ENCODE peak calls at places on chromosomes 3 and 15, in four cellular contexts. One of them, this sample, is unnamed.

GRCh38 chr15:68589012-68589411 is 10.2 kb downstream of the CORO2B start:
- DNase-seq in CD8-positive, alpha-beta T cell: no peak
- DNase-seq in heart left ventricle: no peak
- DNase-seq in Peyer's patch: no peak
- DNase-seq in this sample: no peak

GRCh38 chr3:72960812-72961518 is 35.6 kb upstream of the PPP4R2 start:
- DNase-seq in CD8-positive, alpha-beta T cell: no peak
- DNase-seq in heart left ventricle: no peak
- DNase-seq in Peyer's patch: peak
- DNase-seq in this sample: peak

GRCh38 chr3:8793242-8793641 is 23.8 kb upstream of the OXTR start:
- DNase-seq in CD8-positive, alpha-beta T cell: no peak
- DNase-seq in heart left ventricle: no peak
- DNase-seq in Peyer's patch: no peak
- DNase-seq in this sample: no peak

GRCh38 chr15:101024709-101025108 is 105.6 kb downstream of the LRRK1 start:
- DNase-seq in CD8-positive, alpha-beta T cell: no peak
- DNase-seq in heart left ventricle: no peak
- DNase-seq in Peyer's patch: peak
- DNase-seq in this sample: no peak

GRCh38 chr3:1404270-1404669 is 311.4 kb downstream of the CNTN6 start:
- DNase-seq in CD8-positive, alpha-beta T cell: no peak
- DNase-seq in heart left ventricle: no peak
- DNase-seq in Peyer's patch: no peak
- DNase-seq in this sample: no peak

GRCh38 chr3:46662771-46663551 is 30.5 kb downstream of the ALS2CL start:
- DNase-seq in CD8-positive, alpha-beta T cell: no peak
- DNase-seq in heart left ventricle: no peak
- DNase-seq in Peyer's patch: peak
- DNase-seq in this sample: peak

GRCh38 chr3:52126036-52126435 is 28.2 kb downstream of the POC1A start:
- DNase-seq in CD8-positive, alpha-beta T cell: no peak
- DNase-seq in heart left ventricle: no peak
- DNase-seq in Peyer's patch: no peak
- DNase-seq in this sample: peak

GRCh38 chr15:93477188-93477587 is 388.2 kb upstream of the RGMA start:
- DNase-seq in CD8-positive, alpha-beta T cell: no peak
- DNase-seq in heart left ventricle: no peak
- DNase-seq in Peyer's patch: no peak
- DNase-seq in this sample: no peak

GRCh38 chr3:183537295-183537730 is 18.2 kb downstream of the KLHL6 start:
- DNase-seq in CD8-positive, alpha-beta T cell: no peak
- DNase-seq in heart left ventricle: no peak
- DNase-seq in Peyer's patch: no peak
- DNase-seq in this sample: peak

GRCh38 chr15:33831646-33832045 is 136.7 kb upstream of the CHRM5 start:
- DNase-seq in CD8-positive, alpha-beta T cell: no peak
- DNase-seq in heart left ventricle: no peak
- DNase-seq in Peyer's patch: no peak
- DNase-seq in this sample: no peak

GRCh38 chr3:66394261-66395249 is 106.3 kb downstream of the LRIG1 start:
- DNase-seq in CD8-positive, alpha-beta T cell: no peak
- DNase-seq in heart left ventricle: no peak
- DNase-seq in Peyer's patch: peak
- DNase-seq in this sample: peak

GRCh38 chr3:62378329-62378789 is 5.0 kb upstream of the FEZF2 start:
- DNase-seq in CD8-positive, alpha-beta T cell: no peak
- DNase-seq in heart left ventricle: no peak
- DNase-seq in Peyer's patch: no peak
- DNase-seq in this sample: no peak

GRCh38 chr3:66499881-66500574 is 794 bp downstream of the LRIG1 start:
- DNase-seq in CD8-positive, alpha-beta T cell: peak
- DNase-seq in heart left ventricle: peak
- DNase-seq in Peyer's patch: peak
- DNase-seq in this sample: peak

GRCh38 chr15:70158309-70158995 is 60.7 kb upstream of the TLE3 start:
- DNase-seq in CD8-positive, alpha-beta T cell: no peak
- DNase-seq in heart left ventricle: no peak
- DNase-seq in Peyer's patch: no peak
- DNase-seq in this sample: no peak

GRCh38 chr15:47750030-47750739 is 32.9 kb downstream of the SEMA6D start:
- DNase-seq in CD8-positive, alpha-beta T cell: no peak
- DNase-seq in heart left ventricle: no peak
- DNase-seq in Peyer's patch: peak
- DNase-seq in this sample: no peak

GRCh38 chr15:81161215-81161673 is 27.2 kb downstream of the CFAP161 start:
- DNase-seq in CD8-positive, alpha-beta T cell: peak
- DNase-seq in heart left ventricle: no peak
- DNase-seq in Peyer's patch: no peak
- DNase-seq in this sample: no peak

GRCh38 chr15:66566963-66567531 is 1.2 kb upstream of the LCTL start:
- DNase-seq in CD8-positive, alpha-beta T cell: peak
- DNase-seq in heart left ventricle: peak
- DNase-seq in Peyer's patch: peak
- DNase-seq in this sample: peak

DNA sequence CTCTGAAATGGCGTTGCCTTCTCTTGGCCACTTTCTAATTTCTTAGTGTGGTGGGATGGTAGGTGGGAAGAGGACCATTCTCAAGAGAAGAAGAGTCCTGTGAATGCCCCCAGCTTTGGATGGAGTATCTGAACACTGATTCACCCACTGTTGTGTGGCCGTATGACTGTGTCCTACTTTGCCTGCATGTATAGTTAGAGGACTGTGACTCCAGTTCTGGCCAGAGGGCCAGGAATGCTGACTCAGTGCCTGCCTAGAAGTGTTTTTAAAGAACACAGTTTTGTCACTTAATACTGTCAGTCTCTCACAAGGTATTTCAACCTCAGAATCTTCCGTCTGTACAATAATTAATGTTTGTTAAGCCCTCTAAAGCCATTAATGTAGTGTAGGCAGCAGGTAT is 2.1 kb downstream of the SEC61A1 start:
- DNase-seq in CD8-positive, alpha-beta T cell: no peak
- DNase-seq in heart left ventricle: no peak
- DNase-seq in Peyer's patch: no peak
- DNase-seq in this sample: no peak
- H3K27ac ChIP-seq in CD8-positive, alpha-beta T cell: no peak
- H3K27ac ChIP-seq in heart left ventricle: peak
- H3K27ac ChIP-seq in Peyer's patch: no peak
- H3K27ac ChIP-seq in this sample: peak

GRCh38 chr3:32470362-32470761 is 32.3 kb downstream of the CMTM6 start:
- DNase-seq in CD8-positive, alpha-beta T cell: no peak
- DNase-seq in heart left ventricle: no peak
- DNase-seq in Peyer's patch: no peak
- DNase-seq in this sample: no peak

GRCh38 chr3:32472716-32473115 is 29.9 kb downstream of the CMTM6 start:
- DNase-seq in CD8-positive, alpha-beta T cell: no peak
- DNase-seq in heart left ventricle: no peak
- DNase-seq in Peyer's patch: no peak
- DNase-seq in this sample: no peak

GRCh38 chr3:32469151-32469874 is 33.3 kb downstream of the CMTM6 start:
- DNase-seq in CD8-positive, alpha-beta T cell: no peak
- DNase-seq in heart left ventricle: no peak
- DNase-seq in Peyer's patch: no peak
- DNase-seq in this sample: no peak

GRCh38 chr3:32467333-32468070 is 35.1 kb downstream of the CMTM6 start:
- DNase-seq in CD8-positive, alpha-beta T cell: peak
- DNase-seq in heart left ventricle: peak
- DNase-seq in Peyer's patch: peak
- DNase-seq in this sample: peak
- H3K4me3 ChIP-seq in CD8-positive, alpha-beta T cell: peak
- H3K4me3 ChIP-seq in heart left ventricle: no peak
- H3K4me3 ChIP-seq in Peyer's patch: peak
- H3K4me3 ChIP-seq in this sample: peak

DNA sequence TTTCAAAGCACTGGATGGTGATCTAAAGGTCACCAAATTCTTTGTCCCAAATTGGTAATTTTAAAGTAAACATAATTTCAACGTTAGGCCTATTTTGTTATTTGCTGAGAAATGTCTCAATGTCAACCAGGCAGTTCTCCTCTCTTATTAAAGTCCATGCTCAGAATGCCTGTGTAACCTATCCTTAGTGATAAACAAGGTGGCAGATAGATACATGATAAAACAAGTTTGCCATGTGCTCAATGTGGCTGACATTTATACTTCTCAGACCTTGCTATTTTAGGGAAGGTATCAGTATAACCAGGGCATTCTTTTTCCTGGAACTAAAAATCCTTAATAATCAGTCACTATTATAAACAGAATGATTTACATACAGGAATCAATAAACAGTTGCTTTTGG is 8.5 kb downstream of the MBNL1 start:
- DNase-seq in CD8-positive, alpha-beta T cell: no peak
- DNase-seq in heart left ventricle: no peak
- DNase-seq in Peyer's patch: no peak
- DNase-seq in this sample: no peak
- H3K27ac ChIP-seq in CD8-positive, alpha-beta T cell: no peak
- H3K27ac ChIP-seq in heart left ventricle: peak
- H3K27ac ChIP-seq in Peyer's patch: no peak
- H3K27ac ChIP-seq in this sample: peak

GRCh38 chr3:184603156-184604030 is 41.8 kb downstream of the EPHB3 start:
- DNase-seq in CD8-positive, alpha-beta T cell: no peak
- DNase-seq in heart left ventricle: peak
- DNase-seq in Peyer's patch: no peak
- DNase-seq in this sample: no peak

GRCh38 chr3:184601576-184602405 is 40.2 kb downstream of the EPHB3 start:
- DNase-seq in CD8-positive, alpha-beta T cell: no peak
- DNase-seq in heart left ventricle: peak
- DNase-seq in Peyer's patch: no peak
- DNase-seq in this sample: no peak

GRCh38 chr3:184604956-184605290 is 43.3 kb downstream of the EPHB3 start:
- DNase-seq in CD8-positive, alpha-beta T cell: no peak
- DNase-seq in heart left ventricle: peak
- DNase-seq in Peyer's patch: no peak
- DNase-seq in this sample: peak

GRCh38 chr3:184602406-184603155 is 41.0 kb downstream of the EPHB3 start:
- DNase-seq in CD8-positive, alpha-beta T cell: no peak
- DNase-seq in heart left ventricle: peak
- DNase-seq in Peyer's patch: no peak
- DNase-seq in this sample: no peak

GRCh38 chr3:184604039-184604955 is 42.7 kb downstream of the EPHB3 start:
- DNase-seq in CD8-positive, alpha-beta T cell: no peak
- DNase-seq in heart left ventricle: peak
- DNase-seq in Peyer's patch: no peak
- DNase-seq in this sample: peak
- H3K4me3 ChIP-seq in CD8-positive, alpha-beta T cell: peak
- H3K4me3 ChIP-seq in heart left ventricle: peak
- H3K4me3 ChIP-seq in Peyer's patch: peak
- H3K4me3 ChIP-seq in this sample: peak

DNA sequence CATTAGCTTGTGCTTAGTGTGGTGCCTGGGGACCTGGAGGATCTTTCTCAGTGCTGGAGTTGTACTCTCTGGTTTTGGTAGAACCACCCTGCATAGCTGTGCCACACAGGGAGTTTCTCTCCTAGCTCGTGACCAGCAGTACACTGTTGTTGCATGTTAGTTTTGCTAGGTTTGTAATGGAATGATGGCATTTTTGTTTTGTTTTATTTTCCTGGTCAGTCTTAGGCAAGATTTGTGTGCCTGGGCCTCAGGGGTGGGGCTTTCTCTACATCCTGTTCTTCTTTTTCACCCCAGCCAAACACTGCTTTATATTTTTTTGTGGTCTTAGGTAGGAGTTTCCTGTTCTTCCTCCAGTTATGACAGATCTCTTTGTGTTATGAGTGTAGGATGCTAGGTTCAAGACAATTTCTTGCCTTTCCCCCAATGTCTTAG is 534.5 kb upstream of the KCNMB2 start:
- DNase-seq in CD8-positive, alpha-beta T cell: no peak
- DNase-seq in heart left ventricle: no peak
- DNase-seq in Peyer's patch: no peak
- DNase-seq in this sample: no peak
- H3K27ac ChIP-seq in CD8-positive, alpha-beta T cell: no peak
- H3K27ac ChIP-seq in heart left ventricle: no peak
- H3K27ac ChIP-seq in Peyer's patch: no peak
- H3K27ac ChIP-seq in this sample: no peak

This sample was measured in psoas muscle.